ENCODE peak calls at places on chromosome 6, in five cellular contexts. I is GM12878, O is A549, S is IMR-90, R is K562. P is an unnamed sample.

GRCh38 chr6:26195924-26196845 is 109.0 kb downstream of the HFE start:
- DNase-seq in S (peak), O (no peak), R (no peak), I (no peak), P (no peak)

GRCh38 chr6:340181-340955 is 48.1 kb downstream of the DUSP22 start:
- DNase-seq in R (no peak), S (no peak), O (no peak), I (no peak), P (no peak)

GRCh38 chr6:127178746-127179145 is 60.3 kb downstream of the RSPO3 start:
- DNase-seq in O (no peak), I (no peak), R (no peak), S (no peak), P (no peak)

GRCh38 chr6:41682497-41682961 is 44.3 kb downstream of the MDFI start:
- DNase-seq in I (no peak), O (no peak), S (no peak), R (no peak), P (no peak)

GRCh38 chr6:87197547-87197946 is 42.2 kb downstream of the ZNF292 start:
- DNase-seq in O (no peak), R (no peak), S (no peak), I (peak), P (no peak)

GRCh38 chr6:42339991-42340401 is 111.7 kb downstream of the TRERF1 start:
- DNase-seq in O (no peak), I (peak), S (peak), R (no peak), P (no peak)

GRCh38 chr6:132188865-132189264 is 212.4 kb downstream of the MOXD1 start:
- DNase-seq in I (no peak), O (no peak), S (peak), R (no peak), P (no peak)

GRCh38 chr6:112144145-112144926 is 56.9 kb downstream of the FAM229B start:
- DNase-seq in S (peak), I (no peak), R (no peak), O (no peak), P (peak)

GRCh38 chr6:16974387-16974673 is 127.5 kb upstream of the STMND1 start:
- DNase-seq in I (no peak), O (no peak), S (no peak), R (no peak), P (no peak)

GRCh38 chr6:135176464-135176863 is 4.6 kb upstream of the MYB start:
- DNase-seq in O (no peak), I (no peak), S (no peak), R (no peak), P (no peak)

GRCh38 chr6:106448000-106448426 is 87.5 kb downstream of the CRYBG1 start:
- DNase-seq in I (peak), O (no peak), R (no peak), S (no peak), P (no peak)

GRCh38 chr6:106452628-106453027 is 92.1 kb downstream of the CRYBG1 start:
- DNase-seq in S (no peak), O (no peak), I (no peak), R (no peak), P (no peak)

GRCh38 chr6:106453756-106454367 is 93.3 kb downstream of the CRYBG1 start:
- DNase-seq in O (no peak), S (no peak), I (no peak), R (no peak), P (no peak)

GRCh38 chr6:106451419-106451818 is 90.9 kb downstream of the CRYBG1 start:
- DNase-seq in O (no peak), R (no peak), S (no peak), I (no peak), P (no peak)

DNA sequence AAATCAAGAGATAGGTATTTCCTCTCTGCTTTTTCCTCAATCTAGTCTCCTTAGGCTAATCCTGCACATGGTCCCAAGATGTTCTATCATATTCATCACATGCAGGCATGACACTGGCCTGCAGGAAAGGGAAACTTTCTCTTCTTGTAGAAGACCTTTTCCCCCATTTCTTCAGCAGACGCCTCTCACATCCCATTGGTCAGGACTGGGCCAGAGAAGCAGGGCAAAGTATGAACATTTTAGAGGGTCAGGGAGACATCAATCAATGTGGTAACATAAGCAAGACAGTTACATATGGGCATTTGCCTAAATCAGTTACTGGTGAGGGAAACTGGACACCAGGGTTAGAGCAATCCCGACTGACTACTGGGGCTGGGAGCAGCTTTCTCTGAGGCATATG is 90.1 kb downstream of the CRYBG1 start:
- DNase-seq in R (no peak), S (no peak), I (no peak), O (no peak), P (no peak)
- TF ChIP-seq RCOR1 in R (no peak), S (no peak), I (no peak), O (no peak), P (no peak)

GRCh38 chr6:21164768-21165326 is 428.7 kb upstream of the SOX4 start:
- DNase-seq in I (no peak), S (peak), R (no peak), O (no peak), P (no peak)
- TF ChIP-seq RCOR1 in I (no peak), S (no peak), R (no peak), O (no peak), P (no peak)

DNA sequence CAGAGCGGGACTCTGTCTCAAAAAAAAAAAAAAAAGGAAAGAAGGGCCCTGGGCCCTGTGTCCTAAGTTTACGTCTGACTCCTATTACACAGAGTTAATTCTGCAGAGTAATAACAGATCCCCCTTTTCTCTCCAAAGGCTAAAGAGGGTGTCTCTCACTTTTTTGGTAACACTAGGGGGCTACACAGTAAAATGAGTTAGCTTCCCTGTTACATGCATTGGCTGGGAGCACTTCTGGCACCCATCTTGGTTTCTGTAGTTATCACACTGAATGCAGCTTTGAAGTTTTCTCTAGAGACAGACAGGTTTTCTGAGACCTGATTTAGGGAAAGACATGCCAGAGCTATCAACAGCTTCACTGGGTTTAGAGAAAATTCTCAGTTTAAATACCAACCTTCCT is 29.2 kb downstream of the RNF8 start:
- DNase-seq in O (no peak), S (no peak), I (no peak), R (no peak), P (peak)
- TF ChIP-seq RCOR1 in O (no peak), S (no peak), I (no peak), R (no peak), P (no peak)

DNA sequence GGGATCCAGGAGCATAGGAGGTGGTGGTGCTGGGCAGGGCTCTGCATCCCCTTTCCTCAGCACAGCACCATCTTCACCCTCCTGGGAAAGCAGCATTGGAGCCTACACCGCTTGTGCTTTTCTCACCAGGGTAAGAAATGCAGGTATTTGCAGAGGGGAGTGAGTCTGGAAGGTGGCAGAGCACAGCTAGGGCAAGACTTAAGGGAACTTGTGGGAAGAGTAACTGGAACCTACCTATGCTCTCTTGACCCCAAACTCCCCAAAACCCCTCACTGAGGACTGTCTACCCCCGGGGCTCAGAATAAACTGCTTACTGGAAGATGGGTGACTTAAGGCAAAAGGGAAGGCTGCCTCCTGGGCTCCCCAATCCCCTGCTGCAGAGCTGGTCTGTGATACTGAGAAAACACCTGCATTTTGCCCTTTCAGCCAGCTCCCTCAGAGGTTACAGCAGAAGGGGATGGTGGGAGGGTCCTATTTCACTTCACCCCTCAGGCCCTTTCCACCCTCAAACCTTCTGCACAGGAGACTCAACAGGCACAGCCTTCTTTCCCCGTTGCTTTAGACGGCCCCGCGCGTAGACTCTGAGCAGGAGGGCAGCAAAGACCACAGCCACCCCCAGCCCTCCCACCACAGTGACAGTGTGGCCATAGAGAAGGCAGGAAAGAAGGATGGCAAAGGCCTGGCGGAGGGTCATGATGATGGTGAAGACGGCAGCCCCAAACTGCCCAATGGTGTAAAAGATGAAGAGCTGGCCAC is 2.9 kb downstream of the SLC35B2 start:
- DNase-seq in I (no peak), O (no peak), S (no peak), R (peak), P (no peak)
- TF ChIP-seq RCOR1 in I (no peak), O (no peak), S (no peak), R (no peak), P (no peak)

GRCh38 chr6:102619585-102619984 is 1226.1 kb downstream of the GRIK2 start:
- DNase-seq in I (no peak), O (no peak), S (peak), R (peak), P (peak)
- TF ChIP-seq RCOR1 in I (no peak), O (no peak), S (no peak), R (no peak), P (no peak)

GRCh38 chr6:82094166-82094806 is 153.3 kb downstream of the IBTK start:
- DNase-seq in S (no peak), I (no peak), O (no peak), R (no peak), P (no peak)

GRCh38 chr6:82097676-82098075 is 149.9 kb downstream of the IBTK start:
- DNase-seq in O (peak), I (no peak), S (no peak), R (no peak), P (no peak)

GRCh38 chr6:82088978-82089855 is 158.3 kb downstream of the IBTK start:
- DNase-seq in S (peak), O (no peak), I (no peak), R (no peak), P (no peak)

DNA sequence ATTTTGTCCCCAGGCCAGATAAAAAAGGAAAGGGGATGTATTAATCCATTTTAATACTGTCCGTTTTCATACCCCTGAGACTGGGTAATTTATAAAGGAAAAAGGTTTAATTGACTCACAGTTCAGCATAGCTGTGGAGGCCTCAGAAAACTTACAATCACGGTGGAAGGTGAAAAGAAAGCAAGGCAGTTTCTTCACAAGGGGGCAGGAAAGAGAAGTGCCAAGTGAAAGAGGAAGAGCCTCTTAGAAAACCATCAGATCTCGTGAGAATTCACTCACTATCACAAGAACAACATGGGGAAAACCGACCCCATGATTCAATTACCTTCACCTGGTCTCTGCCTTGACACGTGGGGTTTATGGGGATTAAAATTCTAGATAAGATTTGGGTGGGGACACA is 152.5 kb downstream of the IBTK start:
- DNase-seq in R (no peak), S (no peak), I (no peak), O (no peak), P (no peak)
- TF ChIP-seq RCOR1 in R (no peak), S (no peak), I (no peak), O (no peak), P (no peak)

GRCh38 chr6:161117329-161117707 is 125.7 kb downstream of the MAP3K4 start:
- DNase-seq in S (no peak), I (no peak), O (no peak), R (no peak), P (no peak)
- TF ChIP-seq RCOR1 in S (no peak), I (no peak), O (no peak), R (no peak), P (no peak)

GRCh38 chr6:47897233-47897632 is 115.4 kb downstream of the OPN5 start:
- DNase-seq in I (no peak), R (no peak), O (no peak), S (peak), P (no peak)
- TF ChIP-seq RCOR1 in I (no peak), R (no peak), O (no peak), S (no peak), P (no peak)

GRCh38 chr6:84772428-84773132 is 8.2 kb upstream of the TBX18 start:
- DNase-seq in S (no peak), R (no peak), O (peak), I (no peak), P (peak)

GRCh38 chr6:84771732-84772131 is 7.3 kb upstream of the TBX18 start:
- DNase-seq in R (no peak), I (no peak), S (no peak), O (peak), P (no peak)

GRCh38 chr6:84768442-84769174 is 4.2 kb upstream of the TBX18 start:
- DNase-seq in I (no peak), S (no peak), O (peak), R (peak), P (peak)

GRCh38 chr6:84769247-84769646 is 4.8 kb upstream of the TBX18 start:
- DNase-seq in R (peak), O (peak), I (no peak), S (no peak), P (no peak)

GRCh38 chr6:84770521-84770920 is 6.1 kb upstream of the TBX18 start:
- DNase-seq in S (no peak), R (no peak), I (no peak), O (no peak), P (no peak)
- TF ChIP-seq RCOR1 in S (no peak), R (no peak), I (no peak), O (no peak), P (no peak)

DNA sequence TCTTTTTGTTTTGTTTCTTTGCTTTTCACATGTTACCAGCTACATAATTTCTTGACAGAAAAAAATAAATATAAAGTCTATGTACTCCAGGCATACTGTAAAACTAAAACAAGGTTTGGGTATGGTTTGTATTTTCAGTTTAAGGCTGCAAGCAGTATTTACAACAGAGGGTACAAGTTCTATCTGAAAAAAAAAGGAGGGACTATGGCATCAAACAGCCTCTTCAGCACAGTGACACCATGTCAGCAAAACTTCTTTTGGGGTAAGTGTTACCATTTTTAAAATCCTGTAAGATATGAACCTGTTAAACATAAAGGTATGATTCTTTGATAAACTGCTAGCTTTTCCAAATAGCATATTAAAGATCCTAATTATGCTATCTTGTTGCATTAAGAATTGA is 393 bp downstream of the RUNX2 start:
- DNase-seq in I (no peak), S (no peak), O (no peak), R (no peak), P (no peak)
- TF ChIP-seq RCOR1 in I (no peak), S (no peak), O (no peak), R (no peak), P (no peak)